ENCODE peak calls at places on chromosomes 7 and 10, in seven cellular contexts. K is lower lobe of right lung; D is OCI-LY7; J is psoas muscle; E is naive thymus-derived CD4-positive, alpha-beta T cell; S is K562; Z is transverse colon. B is an unnamed sample. For H3K9me3, the result is how much of the 10 kb centered on the place peaks cover.

GRCh38 chr10:74500806-74501205 is 325.6 kb upstream of the KAT6B start:
- DNase-seq in S (no peak), D (no peak), J (no peak), E (no peak), K (no peak), Z (no peak), B (no peak)

GRCh38 chr10:70952921-70953320 is 64.6 kb upstream of the PCBD1 start:
- DNase-seq in J (no peak), D (no peak), K (no peak), E (no peak), Z (no peak), S (no peak), B (no peak)

GRCh38 chr7:100419660-100420226 is 8.8 kb downstream of the ZCWPW1 start:
- DNase-seq in K (no peak), D (no peak), S (no peak), J (no peak), E (no peak), Z (no peak), B (no peak)

GRCh38 chr7:101823086-101823485 is 5.7 kb downstream of the CUX1 start:
- DNase-seq in D (no peak), S (no peak), K (no peak), Z (no peak), E (no peak), J (peak), B (no peak)

GRCh38 chr7:135282621-135283295 is 49.1 kb downstream of the STRA8 start:
- DNase-seq in D (no peak), K (no peak), J (no peak), S (no peak), Z (no peak), E (no peak), B (no peak)

GRCh38 chr10:98265403-98266378 is 2.3 kb downstream of the LOXL4 start:
- DNase-seq in E (no peak), Z (no peak), S (no peak), D (no peak), J (no peak), K (no peak), B (no peak)

GRCh38 chr7:12839508-12840153 is 152.2 kb downstream of the ARL4A start:
- DNase-seq in Z (no peak), K (no peak), J (no peak), E (no peak), D (no peak), S (no peak), B (no peak)

GRCh38 chr10:71035511-71036278 is 147.3 kb upstream of the PCBD1 start:
- DNase-seq in Z (no peak), K (no peak), D (no peak), J (no peak), E (no peak), S (no peak), B (no peak)

GRCh38 chr10:89373916-89374711 is 3.7 kb upstream of the IFIT1B start:
- DNase-seq in E (no peak), J (peak), Z (peak), S (peak), D (no peak), K (peak), B (no peak)

GRCh38 chr10:90862908-90863514 is 5.2 kb upstream of the HTR7 start:
- DNase-seq in Z (no peak), S (peak), K (no peak), J (no peak), D (peak), E (no peak), B (no peak)

GRCh38 chr10:90885176-90885575 is 13.4 kb downstream of the RPP30 start:
- DNase-seq in S (no peak), K (no peak), E (no peak), D (no peak), Z (no peak), J (no peak), B (no peak)

GRCh38 chr7:89200758-89201157 is 405.2 kb upstream of the TEX47 start:
- DNase-seq in S (no peak), Z (no peak), J (no peak), E (no peak), D (no peak), K (no peak), B (no peak)

GRCh38 chr10:87752571-87752970 is 65.5 kb downstream of the ATAD1 start:
- DNase-seq in D (no peak), J (no peak), K (no peak), S (no peak), E (no peak), Z (no peak), B (no peak)

GRCh38 chr10:99667108-99667751 is 7.9 kb downstream of the ENTPD7 start:
- DNase-seq in K (no peak), S (peak), Z (no peak), J (no peak), E (no peak), D (no peak), B (no peak)

GRCh38 chr10:93856349-93857140 is 37.2 kb upstream of the SLC35G1 start:
- DNase-seq in Z (no peak), E (no peak), J (no peak), S (no peak), K (no peak), D (no peak), B (no peak)

GRCh38 chr7:95687759-95688343 is 84.5 kb upstream of the DYNC1I1 start:
- DNase-seq in D (peak), S (peak), J (no peak), E (no peak), Z (no peak), K (no peak), B (no peak)

GRCh38 chr10:12906051-12906541 is 95.4 kb downstream of the CCDC3 start:
- DNase-seq in S (no peak), D (no peak), E (no peak), K (no peak), J (peak), Z (no peak), B (no peak)

GRCh38 chr10:43407148-43407575 is 1.8 kb downstream of the HNRNPF start:
- DNase-seq in E (peak), K (peak), D (peak), J (peak), Z (peak), S (peak), B (peak)

GRCh38 chr10:97321032-97321806 is 2.1 kb downstream of the FRAT1 start:
- DNase-seq in S (no peak), K (peak), E (peak), D (no peak), J (peak), Z (peak), B (no peak)

GRCh38 chr7:43394441-43395130 is 188.3 kb upstream of the STK17A start:
- DNase-seq in S (peak), J (no peak), E (no peak), Z (no peak), D (no peak), K (no peak), B (no peak)

GRCh38 chr10:59037506-59037905 is 138.9 kb upstream of the PHYHIPL start:
- DNase-seq in Z (no peak), E (no peak), D (no peak), K (no peak), J (no peak), S (no peak), B (no peak)

GRCh38 chr7:55130554-55131198 is 111.9 kb downstream of the EGFR start:
- DNase-seq in Z (peak), D (no peak), S (no peak), E (no peak), K (no peak), J (peak), B (no peak)

GRCh38 chr7:105800442-105800841 is 76.0 kb downstream of the ATXN7L1 start:
- DNase-seq in S (no peak), Z (no peak), E (no peak), D (no peak), J (no peak), K (no peak), B (no peak)

GRCh38 chr10:22615819-22616499 is 98.4 kb downstream of the PIP4K2A start:
- DNase-seq in D (peak), E (no peak), J (no peak), K (peak), Z (peak), S (peak), B (peak)

GRCh38 chr10:94138391-94138790 is 144.7 kb downstream of the PLCE1 start:
- DNase-seq in S (no peak), J (no peak), D (no peak), Z (no peak), E (no peak), K (no peak), B (no peak)

GRCh38 chr7:155529845-155530244 is 16.5 kb downstream of the CNPY1 start:
- DNase-seq in J (no peak), Z (no peak), E (no peak), S (no peak), D (no peak), K (no peak), B (no peak)

GRCh38 chr10:86288695-86289576 is 77.7 kb downstream of the GRID1 start:
- DNase-seq in J (no peak), S (no peak), E (no peak), D (no peak), Z (no peak), K (no peak), B (no peak)

GRCh38 chr10:131198843-131199242 is 112.7 kb downstream of the TCERG1L start:
- DNase-seq in K (no peak), D (no peak), E (no peak), S (no peak), J (no peak), Z (no peak), B (no peak)

DNA sequence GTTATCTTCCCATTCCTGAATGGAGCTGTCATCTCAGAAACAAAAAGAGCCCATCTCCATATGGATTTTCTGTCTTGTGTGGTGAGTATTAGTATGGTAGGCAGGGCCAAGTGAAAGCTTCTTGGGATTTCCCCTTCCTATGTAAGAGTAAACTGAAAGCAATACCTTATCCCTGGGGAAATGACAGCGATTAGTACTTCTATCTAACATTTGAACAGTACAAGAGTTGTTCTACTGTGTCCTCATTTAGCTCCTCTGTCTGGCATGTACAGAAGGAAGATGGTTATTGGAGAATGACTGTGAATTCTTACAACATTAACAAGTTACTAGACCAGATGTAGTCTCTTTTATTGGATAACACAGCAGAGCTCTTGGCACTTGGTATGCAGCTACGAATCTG is 17.9 kb upstream of the TRIL start:
- DNase-seq in Z (no peak), E (no peak), D (no peak), K (no peak), S (no peak), J (no peak), B (no peak)
- H3K9me3 ChIP-seq in Z (under half), E (under half), D (under half), K (under half), S (under half), J (under half), B (under half)

DNA sequence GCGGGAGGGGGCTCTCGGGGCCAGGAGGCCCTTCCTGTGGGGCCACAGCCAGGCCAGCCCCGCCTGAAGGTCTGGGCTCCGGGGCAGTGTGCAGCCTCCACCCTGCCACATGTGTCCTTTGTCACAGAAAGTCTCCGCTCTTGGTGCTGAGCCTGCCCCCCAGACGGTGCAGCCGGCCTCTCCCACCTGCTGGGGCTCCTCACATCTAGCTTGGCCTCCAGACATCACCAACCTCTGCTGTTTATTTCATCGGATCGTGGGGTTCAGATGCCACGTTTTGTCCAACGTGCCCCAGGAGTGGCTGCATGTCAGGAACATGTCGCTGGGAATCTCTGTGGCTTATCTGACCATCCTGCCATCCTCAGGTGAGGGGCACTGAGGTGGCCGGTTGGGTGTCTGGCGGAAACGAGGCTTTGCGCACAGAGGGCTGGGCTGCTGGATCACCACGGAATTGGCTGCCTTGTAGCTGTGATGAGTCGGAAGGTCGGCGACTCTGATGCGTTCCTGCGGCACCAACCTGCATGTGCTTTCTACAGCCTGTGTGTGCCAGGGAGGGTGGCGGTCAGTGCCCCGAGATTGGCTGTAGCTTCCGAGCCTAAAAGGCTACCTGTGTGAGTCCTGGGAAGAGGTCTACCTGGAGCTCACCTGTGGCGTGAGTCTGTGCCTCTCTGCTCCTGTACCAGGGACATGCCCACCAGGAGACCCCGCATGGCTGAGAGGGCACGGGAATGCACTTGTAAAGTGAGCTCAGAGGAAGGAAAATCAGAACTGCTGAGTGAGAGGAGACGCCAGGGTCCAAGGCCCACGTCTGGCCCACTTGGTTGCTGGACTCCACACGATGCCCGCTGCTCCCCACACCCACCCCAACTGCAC is 316.4 kb downstream of the DNAJB6 start:
- DNase-seq in K (no peak), D (no peak), Z (no peak), S (no peak), E (no peak), J (no peak), B (no peak)
- H3K9me3 ChIP-seq in K (under half), D (under half), Z (under half), S (under half), E (under half), J (under half), B (under half)

GRCh38 chr7:159281573-159281972 is 136.9 kb upstream of the VIPR2 start:
- DNase-seq in K (no peak), E (no peak), S (no peak), J (no peak), Z (no peak), D (no peak), B (no peak)

GRCh38 chr7:159280008-159280407 is 135.3 kb upstream of the VIPR2 start:
- DNase-seq in E (no peak), S (no peak), D (no peak), K (no peak), Z (no peak), J (no peak), B (no peak)
- H3K9me3 ChIP-seq in E (under half), S (under half), D (under half), K (under half), Z (under half), J (under half), B (under half)

DNA sequence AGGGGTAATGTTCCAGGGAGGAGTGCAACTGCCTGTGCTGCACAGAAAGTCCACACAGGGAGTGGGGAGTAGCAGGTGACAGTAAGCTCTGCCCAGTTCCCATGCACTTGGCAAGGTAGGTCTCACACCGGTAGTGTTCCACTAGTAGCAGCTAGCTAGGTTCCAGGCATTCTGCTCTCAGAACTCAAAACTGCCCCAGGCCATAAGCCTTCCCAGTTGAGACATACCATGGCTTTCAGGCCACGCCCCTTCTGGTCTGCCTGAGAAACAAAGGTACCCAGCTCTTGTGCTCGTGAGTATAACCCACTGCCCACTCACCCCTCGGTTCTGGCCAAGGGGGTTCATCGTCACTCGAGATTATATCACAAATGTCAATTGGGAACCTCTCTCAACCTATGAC is 12.6 kb downstream of the CASP7 start:
- DNase-seq in E (no peak), S (no peak), J (no peak), Z (no peak), D (no peak), K (no peak), B (no peak)
- H3K9me3 ChIP-seq in E (under half), S (under half), J (under half), Z (under half), D (under half), K (under half), B (under half)

GRCh38 chr10:1473874-1474273 is 263.5 kb downstream of the ADARB2 start:
- DNase-seq in J (no peak), Z (no peak), S (no peak), D (no peak), E (no peak), K (no peak), B (no peak)

GRCh38 chr10:1475095-1475583 is 262.2 kb downstream of the ADARB2 start:
- DNase-seq in E (no peak), S (no peak), D (no peak), K (no peak), Z (no peak), J (no peak), B (no peak)

GRCh38 chr10:1472605-1473004 is 264.7 kb downstream of the ADARB2 start:
- DNase-seq in Z (no peak), J (no peak), D (no peak), K (no peak), S (no peak), E (no peak), B (no peak)

GRCh38 chr10:1476106-1476803 is 261.1 kb downstream of the ADARB2 start:
- DNase-seq in D (no peak), S (no peak), J (no peak), K (no peak), Z (no peak), E (no peak), B (no peak)

DNA sequence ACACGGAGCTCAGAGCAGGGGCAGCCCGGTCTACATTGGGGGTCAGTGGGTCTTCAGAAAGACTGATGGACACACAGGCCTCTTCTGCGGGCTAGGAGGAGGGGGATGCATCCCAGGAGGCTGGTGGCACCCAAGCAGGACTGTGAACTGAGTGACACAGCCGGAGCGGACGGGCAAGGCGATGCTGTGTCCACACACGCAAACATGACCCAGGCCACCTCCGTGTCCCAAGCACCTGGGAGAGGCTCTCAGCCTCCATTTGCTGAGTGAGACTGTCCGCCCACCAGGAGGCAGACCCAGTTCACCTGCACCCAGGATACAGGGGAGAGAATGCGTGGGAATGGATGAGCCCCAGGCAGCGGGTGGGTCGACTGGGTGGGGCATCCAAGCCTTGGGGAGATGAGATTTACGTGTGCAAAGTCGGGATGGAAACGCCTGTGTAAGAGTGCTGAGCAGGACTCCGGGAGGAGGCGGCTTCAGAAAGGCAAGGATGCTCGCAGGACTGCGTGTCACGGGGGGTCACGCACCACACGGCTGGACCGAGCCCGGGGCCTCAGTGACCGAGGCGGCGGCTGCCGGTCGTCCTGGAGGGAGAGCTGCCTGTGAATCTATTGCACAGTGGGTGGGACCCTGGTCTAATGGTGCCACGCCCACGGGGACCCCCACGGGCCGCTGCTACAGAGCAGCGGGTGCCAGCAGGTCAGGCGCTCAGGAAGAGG is 262.8 kb downstream of the ADARB2 start:
- DNase-seq in Z (no peak), E (no peak), J (no peak), D (no peak), S (no peak), K (no peak), B (no peak)
- H3K9me3 ChIP-seq in Z (under half), E (under half), J (under half), D (under half), S (under half), K (under half), B (under half)

DNA sequence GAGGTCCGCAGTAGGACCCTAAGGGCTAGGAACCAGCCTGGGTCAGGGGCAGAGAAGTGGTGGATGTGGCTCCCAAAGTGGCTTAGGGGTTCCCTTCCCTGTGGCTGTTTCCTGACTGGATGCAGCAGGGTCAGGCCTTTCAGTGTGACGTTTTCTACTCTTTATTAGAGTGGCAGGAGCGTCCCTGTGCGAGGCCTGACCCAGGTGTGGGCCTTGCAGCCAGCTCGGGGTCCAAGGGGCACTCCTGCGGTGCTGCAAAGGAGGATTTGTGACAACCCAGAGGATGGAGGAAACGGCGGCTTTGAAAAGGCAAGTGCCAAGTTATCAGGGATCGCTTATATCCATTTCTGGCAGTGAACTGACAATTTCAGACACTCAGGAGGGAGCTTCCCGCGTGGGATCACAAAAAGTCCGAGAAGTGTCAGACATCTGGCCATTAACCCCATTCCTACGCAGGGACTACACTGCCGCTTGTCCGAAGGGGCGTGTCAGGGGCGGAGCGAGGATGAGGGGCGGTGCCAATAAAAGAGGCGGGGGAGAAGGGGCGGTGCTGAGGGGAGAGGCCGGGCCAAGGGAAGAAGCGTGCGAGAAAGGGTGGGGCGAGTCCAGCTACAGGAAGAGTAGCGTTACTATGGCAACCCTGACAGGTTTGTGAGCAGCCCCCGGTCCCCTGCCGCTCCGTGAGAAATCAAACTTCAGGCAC is 98.8 kb upstream of the ZNF722 start:
- DNase-seq in S (peak), J (peak), K (peak), E (peak), Z (peak), D (no peak), B (peak)
- H3K9me3 ChIP-seq in S (under half), J (under half), K (under half), E (under half), Z (under half), D (under half), B (under half)